ENCODE peak calls at places on chromosomes 3 and 15, in eight cellular contexts. Q is iPS DF 6.9, O is progenitor cell of endocrine pancreas, D is left cardiac atrium, Z is aorta, V is NAMALWA, N is GDM1, F is suprapubic skin. W is an unnamed sample.

GRCh38 chr3:172171396-172172075 is 132.2 kb downstream of the FNDC3B start:
- DNase-seq in Q (no peak), O (no peak), D (no peak), Z (no peak), V (no peak), N (no peak), F (no peak), W (no peak)

GRCh38 chr15:79154491-79155182 is 64.1 kb upstream of the RASGRF1 start:
- DNase-seq in Q (no peak), O (no peak), D (no peak), Z (no peak), V (no peak), N (no peak), F (no peak), W (no peak)

GRCh38 chr3:21944251-21944650 is 193.2 kb upstream of the ZNF385D start:
- DNase-seq in Q (no peak), O (no peak), D (no peak), Z (no peak), V (no peak), N (no peak), F (no peak), W (no peak)

GRCh38 chr3:64203216-64203615 is 22.1 kb downstream of the PRICKLE2 start:
- DNase-seq in Q (no peak), O (no peak), D (no peak), Z (no peak), V (no peak), N (no peak), F (no peak), W (no peak)

GRCh38 chr15:50046868-50047267 is 72.2 kb downstream of the ATP8B4 start:
- DNase-seq in Q (no peak), O (no peak), D (no peak), Z (no peak), V (no peak), N (no peak), F (no peak), W (no peak)

GRCh38 chr15:88684345-88684744 is 45.5 kb downstream of the ISG20 start:
- DNase-seq in Q (no peak), O (no peak), D (no peak), Z (no peak), V (no peak), N (no peak), F (no peak), W (no peak)

GRCh38 chr3:197306374-197307086 is 8.1 kb upstream of the DLG1 start:
- DNase-seq in Q (no peak), O (no peak), D (no peak), Z (no peak), V (no peak), N (no peak), F (no peak), W (no peak)

GRCh38 chr3:138114431-138114918 is 933 bp downstream of the DZIP1L start:
- DNase-seq in Q (no peak), O (no peak), D (no peak), Z (no peak), V (no peak), N (no peak), F (no peak), W (no peak)

GRCh38 chr3:56829543-56829942 is 27.8 kb upstream of the ARHGEF3 start:
- DNase-seq in Q (no peak), O (no peak), D (no peak), Z (no peak), V (no peak), N (no peak), F (no peak), W (no peak)

GRCh38 chr3:32780735-32781210 is 37.0 kb upstream of the TRIM71 start:
- DNase-seq in Q (peak), O (peak), D (peak), Z (peak), V (no peak), N (no peak), F (peak), W (peak)

GRCh38 chr3:123884258-123884831 is at the start of gene MYLK:
- DNase-seq in Q (peak), O (peak), D (peak), Z (peak), V (no peak), N (no peak), F (peak), W (peak)

GRCh38 chr3:100033184-100033583 is 81.1 kb downstream of the FILIP1L start:
- DNase-seq in Q (no peak), O (no peak), D (no peak), Z (no peak), V (no peak), N (no peak), F (no peak), W (no peak)

GRCh38 chr3:178714971-178715832 is 179.0 kb downstream of the KCNMB2 start:
- DNase-seq in Q (no peak), O (no peak), D (no peak), Z (no peak), V (peak), N (no peak), F (no peak), W (no peak)

GRCh38 chr3:18891641-18892040 is 256.7 kb upstream of the KCNH8 start:
- DNase-seq in Q (no peak), O (no peak), D (no peak), Z (no peak), V (no peak), N (no peak), F (no peak), W (no peak)

GRCh38 chr3:52770581-52771333 is at the start of gene NEK4:
- DNase-seq in Q (peak), O (peak), D (peak), Z (peak), V (peak), N (peak), F (peak), W (peak)

GRCh38 chr15:68700395-68701123 is 120.1 kb downstream of the ANP32A start:
- DNase-seq in Q (no peak), O (no peak), D (peak), Z (peak), V (no peak), N (no peak), F (no peak), W (peak)

GRCh38 chr15:51874751-51875644 is 45.5 kb downstream of the TMOD3 start:
- DNase-seq in Q (no peak), O (no peak), D (no peak), Z (no peak), V (no peak), N (no peak), F (no peak), W (no peak)

GRCh38 chr3:17070560-17070959 is 185.8 kb downstream of the PLCL2 start:
- DNase-seq in Q (no peak), O (no peak), D (peak), Z (no peak), V (no peak), N (no peak), F (no peak), W (no peak)

GRCh38 chr3:185630182-185630622 is 44.1 kb downstream of the SENP2 start:
- DNase-seq in Q (no peak), O (no peak), D (peak), Z (peak), V (no peak), N (no peak), F (no peak), W (no peak)

GRCh38 chr3:47409688-47410416 is 29.0 kb downstream of the PTPN23 start:
- DNase-seq in Q (no peak), O (no peak), D (no peak), Z (no peak), V (no peak), N (no peak), F (peak), W (no peak)

W was measured in spleen.